ENCODE peak calls at places on chromosomes 16 and 17, in seven cellular contexts. A is ascending aorta, M is Peyer's patch, Z is psoas muscle, G is sigmoid colon, X is A549, J is thoracic aorta. L is an unnamed sample. For H3K4me1, the result is how much of the 10 kb centered on the place peaks cover.

GRCh38 chr16:15857779-15858560 is 1.1 kb upstream of the MYH11 start:
- DNase-seq in M (peak), A (peak), J (no peak), Z (peak), X (peak), G (peak), L (no peak)

GRCh38 chr17:32267690-32268205 is 2.1 kb downstream of the RHBDL3 start:
- DNase-seq in M (no peak), A (no peak), Z (no peak), X (no peak), G (no peak), J (no peak), L (no peak)

GRCh38 chr17:50947844-50948514 is 81.8 kb upstream of the TOB1 start:
- DNase-seq in X (no peak), G (peak), J (no peak), Z (peak), A (peak), M (peak), L (peak)

GRCh38 chr17:67718325-67718941 is 697 bp downstream of the NOL11 start:
- DNase-seq in Z (no peak), G (no peak), J (no peak), X (peak), A (no peak), M (no peak), L (no peak)

GRCh38 chr17:63445571-63446217 is 412 bp downstream of the CYB561 start:
- DNase-seq in J (no peak), G (no peak), Z (no peak), A (no peak), X (peak), M (peak), L (peak)

GRCh38 chr17:32310927-32311568 is 30.9 kb downstream of the C17orf75 start:
- DNase-seq in G (no peak), A (no peak), Z (no peak), X (no peak), M (no peak), J (no peak), L (no peak)

GRCh38 chr17:32914181-32914580 is 13.8 kb upstream of the TMEM98 start:
- DNase-seq in J (no peak), A (no peak), M (no peak), G (no peak), Z (no peak), X (no peak), L (no peak)

GRCh38 chr16:69567031-69567680 is 1.4 kb downstream of the NFAT5 start:
- DNase-seq in J (no peak), Z (no peak), X (no peak), G (no peak), A (no peak), M (no peak), L (no peak)

GRCh38 chr16:84683691-84684591 is 15.9 kb upstream of the USP10 start:
- DNase-seq in G (peak), Z (no peak), M (peak), X (no peak), A (no peak), J (no peak), L (no peak)

GRCh38 chr16:2846511-2847310 is 11.3 kb downstream of the PRSS22 start:
- DNase-seq in M (no peak), X (peak), G (no peak), A (no peak), Z (no peak), J (no peak), L (no peak)

GRCh38 chr17:21288581-21289017 is 4.1 kb downstream of the MAP2K3 start:
- DNase-seq in A (peak), M (no peak), X (no peak), J (no peak), Z (no peak), G (no peak), L (no peak)

GRCh38 chr16:50697881-50698767 is 4.7 kb downstream of the NOD2 start:
- DNase-seq in X (no peak), G (no peak), M (no peak), Z (no peak), J (no peak), A (no peak), L (no peak)

GRCh38 chr17:9522074-9522473 is 53.5 kb downstream of the STX8 start:
- DNase-seq in A (no peak), J (no peak), Z (no peak), G (no peak), X (peak), M (no peak), L (no peak)

DNA sequence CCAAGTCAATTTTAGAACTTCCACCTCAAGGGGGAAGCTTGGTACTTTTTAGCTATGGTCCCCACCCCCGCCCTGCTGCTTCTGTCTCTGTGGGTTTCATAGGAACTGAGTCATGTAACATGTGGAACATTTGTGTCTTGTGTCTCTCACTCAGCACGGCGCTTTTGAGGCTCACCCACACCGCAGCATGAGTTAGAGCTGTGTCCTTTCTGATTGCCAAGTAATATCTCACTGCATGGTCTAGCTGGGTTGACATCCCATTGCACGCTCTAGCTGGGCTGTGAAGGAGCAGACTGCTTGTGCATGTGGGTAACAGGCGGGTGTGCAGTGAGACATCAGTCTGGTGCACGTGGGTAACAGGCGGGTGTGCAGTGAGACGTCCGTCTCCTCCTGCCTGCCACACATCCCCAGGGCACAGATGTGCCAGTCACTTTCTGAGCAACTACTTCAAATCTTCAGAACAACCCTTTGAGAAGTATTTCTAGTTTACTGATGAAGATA is 26.4 kb upstream of the SLC7A5 start:
- DNase-seq in J (no peak), M (peak), X (no peak), G (no peak), A (no peak), Z (no peak), L (no peak)
- H3K4me1 ChIP-seq in J (half or more), M (under half), X (under half), G (under half), A (under half), Z (under half), L (under half)

DNA sequence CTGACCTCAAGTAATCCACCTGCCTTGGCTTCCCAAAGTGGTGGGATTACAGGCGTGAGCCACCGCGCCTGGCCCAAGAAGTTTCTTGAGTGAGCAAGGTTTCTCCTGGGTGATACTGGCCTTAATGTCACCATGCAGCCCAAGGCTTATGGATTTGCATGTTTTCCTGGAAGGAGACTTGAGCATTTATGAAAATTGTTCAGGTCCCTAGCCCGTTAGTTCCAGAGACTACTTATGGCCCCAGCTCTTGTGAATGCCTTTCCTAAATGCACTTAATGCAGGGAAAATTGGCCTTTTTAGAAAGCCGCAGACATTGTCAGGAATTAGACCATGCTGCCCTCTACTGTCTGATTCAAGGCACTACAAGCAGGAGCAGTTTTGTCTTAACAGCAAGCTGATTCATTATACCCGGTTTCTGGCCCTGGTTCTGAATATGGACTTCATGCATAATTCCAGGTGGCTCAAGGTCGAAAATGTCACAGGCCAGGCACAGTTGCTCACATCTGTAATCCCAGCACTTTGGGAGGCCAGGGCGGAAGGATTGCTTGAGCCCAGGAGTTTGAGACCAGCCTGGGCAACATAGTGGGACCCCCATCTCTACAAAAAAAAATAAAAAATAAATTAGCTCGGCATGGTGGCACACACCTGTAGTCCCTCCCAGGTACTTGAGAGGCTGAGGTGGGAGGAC is 91.3 kb downstream of the SNX29 start:
- DNase-seq in X (peak), G (no peak), J (no peak), Z (no peak), A (peak), M (peak), L (no peak)
- TF ChIP-seq CTCF in X (peak), G (peak), J (peak), Z (peak), A (peak), M (peak), L (peak)

GRCh38 chr17:6574689-6575595 is 18.6 kb upstream of the PITPNM3 start:
- DNase-seq in J (peak), A (no peak), M (peak), Z (no peak), G (no peak), X (no peak), L (peak)
- H3K4me1 ChIP-seq in J (under half), A (under half), M (under half), Z (under half), G (under half), X (under half), L (under half)

DNA sequence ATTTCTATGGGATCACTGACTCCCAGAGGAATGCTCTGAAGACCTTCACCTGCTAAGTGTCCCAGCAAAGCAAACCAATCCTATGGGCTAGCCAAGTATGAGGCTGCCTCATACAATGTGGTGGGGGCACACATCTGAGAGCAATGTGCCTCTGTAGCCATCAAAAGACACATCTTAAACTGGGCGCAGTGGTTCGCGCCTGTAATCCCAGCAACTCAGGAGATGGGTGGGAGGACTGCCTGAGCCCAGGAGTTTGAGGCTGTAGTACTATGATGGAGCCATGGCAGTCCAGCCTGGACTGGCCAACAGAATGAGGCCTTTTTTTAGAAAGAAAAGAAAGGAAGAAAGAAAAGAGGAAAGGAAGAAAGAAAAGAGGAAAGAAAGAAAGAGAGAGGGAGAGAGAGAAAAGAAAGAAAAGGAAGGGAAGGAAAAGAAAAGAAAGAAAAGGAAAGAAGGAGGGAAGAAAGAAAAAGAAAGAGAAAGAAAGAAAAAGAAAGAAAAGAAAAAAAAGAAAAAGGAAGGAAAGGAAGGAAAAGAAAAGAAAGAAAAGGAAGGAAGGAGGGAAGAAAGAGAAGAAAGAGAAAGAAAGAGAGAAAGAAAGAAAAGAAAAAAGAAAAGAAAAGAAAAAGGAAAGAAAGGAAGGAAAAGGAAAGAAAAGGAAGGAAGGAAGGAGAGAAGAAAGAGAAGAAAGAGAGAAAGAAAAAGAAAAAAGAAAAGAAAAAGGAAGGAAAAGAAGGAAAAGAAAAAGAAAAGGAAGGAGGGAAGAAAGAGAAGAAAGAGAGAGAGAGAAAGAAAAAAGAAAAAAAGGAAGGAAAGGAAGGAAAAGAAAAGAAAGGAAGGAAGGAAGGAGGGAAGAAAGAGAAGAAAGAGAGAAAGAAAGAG is 430.3 kb downstream of the SLC39A11 start:
- DNase-seq in Z (no peak), M (no peak), G (no peak), J (no peak), A (no peak), X (no peak), L (no peak)
- TF ChIP-seq CTCF in Z (no peak), M (no peak), G (no peak), J (no peak), A (no peak), X (no peak), L (no peak)

GRCh38 chr17:1560582-1561170 is 1.9 kb downstream of the PITPNA start:
- DNase-seq in J (no peak), M (no peak), X (no peak), Z (no peak), A (no peak), G (no peak), L (no peak)

GRCh38 chr17:1557355-1558095 is 5.1 kb downstream of the PITPNA start:
- DNase-seq in Z (no peak), M (no peak), J (no peak), A (no peak), X (no peak), G (no peak), L (no peak)

GRCh38 chr17:1559047-1559742 is 3.4 kb downstream of the PITPNA start:
- DNase-seq in J (no peak), X (no peak), G (no peak), M (no peak), A (no peak), Z (no peak), L (no peak)

GRCh38 chr17:1559743-1560581 is 2.6 kb downstream of the PITPNA start:
- DNase-seq in X (no peak), J (no peak), G (no peak), A (no peak), Z (no peak), M (peak), L (no peak)

DNA sequence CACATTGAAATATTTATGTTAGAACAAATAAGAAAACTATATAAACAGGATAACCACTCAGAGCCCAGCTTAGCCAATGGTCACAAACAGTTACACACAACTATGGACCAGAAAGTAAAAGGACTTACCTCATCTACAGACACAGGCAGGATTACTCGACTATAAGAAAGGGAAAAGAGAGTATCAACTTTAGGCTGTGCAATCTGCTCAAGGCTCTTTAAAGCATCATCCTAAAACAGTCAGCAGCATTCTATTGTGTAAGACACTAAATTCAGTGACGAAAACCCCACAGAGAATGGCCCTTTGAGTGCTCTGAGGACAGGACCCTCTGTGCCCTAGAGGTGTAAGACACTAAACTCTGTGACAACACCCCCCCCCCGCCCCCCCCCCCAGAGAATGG is 4.2 kb downstream of the PITPNA start:
- DNase-seq in X (no peak), A (no peak), J (no peak), Z (no peak), M (no peak), G (no peak), L (no peak)
- H3K4me1 ChIP-seq in X (under half), A (under half), J (under half), Z (under half), M (under half), G (half or more), L (under half)